ENCODE peak calls at places on chromosomes 7 and 10, in six cellular contexts. D is A549, F is IMR-90, X is endodermal cell, H is heart left ventricle, V is colonic mucosa. S is an unnamed sample.

GRCh38 chr7:127251458-127252379 is 1.0 kb downstream of the GRM8 start:
- DNase-seq in X (peak), V (peak), H (no peak), F (no peak), D (peak), S (no peak)

GRCh38 chr7:116777613-116778380 is 84.6 kb upstream of the CAPZA2 start:
- DNase-seq in X (no peak), V (no peak), H (no peak), F (peak), D (no peak), S (no peak)

GRCh38 chr10:6153845-6154244 is 48.9 kb upstream of the PFKFB3 start:
- DNase-seq in H (no peak), X (no peak), F (no peak), V (no peak), D (no peak), S (no peak)

GRCh38 chr10:102610499-102610898 is 33.8 kb upstream of the TRIM8 start:
- DNase-seq in X (no peak), D (no peak), F (no peak), V (no peak), H (peak), S (no peak)

GRCh38 chr10:16809074-16809718 is 8.0 kb downstream of the RSU1 start:
- DNase-seq in X (peak), D (no peak), V (peak), H (no peak), F (peak), S (no peak)

GRCh38 chr7:26705567-26705966 is 158.8 kb downstream of the SKAP2 start:
- DNase-seq in V (peak), H (no peak), X (no peak), D (peak), F (peak), S (no peak)

GRCh38 chr7:121744877-121745276 is 128.1 kb upstream of the PTPRZ1 start:
- DNase-seq in H (no peak), D (no peak), V (no peak), X (no peak), F (no peak), S (no peak)

GRCh38 chr10:306654-307185 is 171.5 kb downstream of the ZMYND11 start:
- DNase-seq in F (no peak), X (peak), H (no peak), D (no peak), V (no peak), S (no peak)

GRCh38 chr10:133592716-133593115 is 27.3 kb upstream of the SYCE1 start:
- DNase-seq in F (no peak), H (no peak), X (no peak), V (no peak), D (no peak), S (no peak)

GRCh38 chr7:129101746-129102145 is 42.8 kb upstream of the TSPAN33 start:
- DNase-seq in D (no peak), F (no peak), V (no peak), X (no peak), H (no peak), S (no peak)

GRCh38 chr7:74070619-74070920 is 13.0 kb upstream of the LIMK1 start:
- DNase-seq in H (peak), F (no peak), X (no peak), D (no peak), V (no peak), S (no peak)

GRCh38 chr7:132030161-132030568 is 473.7 kb upstream of the PODXL start:
- DNase-seq in H (peak), X (no peak), V (peak), F (no peak), D (no peak), S (no peak)

GRCh38 chr10:20898851-20899250 is 1.7 kb upstream of the NEBL start:
- DNase-seq in H (no peak), F (no peak), D (no peak), X (no peak), V (no peak), S (no peak)

GRCh38 chr7:103712991-103713778 is 267.2 kb upstream of the SLC26A5 start:
- DNase-seq in X (no peak), H (no peak), F (peak), V (no peak), D (no peak), S (no peak)

GRCh38 chr10:5557799-5558771 is 33.3 kb downstream of the CALML3 start:
- DNase-seq in V (no peak), F (no peak), X (peak), H (peak), D (no peak), S (peak)

GRCh38 chr10:95832216-95833037 is 75.3 kb upstream of the CC2D2B start:
- DNase-seq in H (no peak), D (no peak), F (no peak), X (no peak), V (no peak), S (no peak)

GRCh38 chr7:99219185-99219767 is 11.4 kb upstream of the KPNA7 start:
- DNase-seq in F (no peak), H (no peak), V (peak), D (no peak), X (no peak), S (no peak)

GRCh38 chr7:140317999-140318398 is 80.3 kb downstream of the SLC37A3 start:
- DNase-seq in F (no peak), V (no peak), D (no peak), H (no peak), X (no peak), S (no peak)

GRCh38 chr7:8214162-8214897 is 47.6 kb downstream of the ICA1 start:
- DNase-seq in F (peak), D (no peak), H (no peak), X (no peak), V (no peak), S (no peak)

GRCh38 chr10:21230219-21230618 is 295.3 kb downstream of the SKIDA1 start:
- DNase-seq in D (no peak), X (no peak), V (no peak), H (no peak), F (no peak), S (no peak)

GRCh38 chr7:155405399-155406318 is 52.3 kb upstream of the EN2 start:
- DNase-seq in X (peak), F (no peak), D (peak), H (no peak), V (no peak), S (no peak)

GRCh38 chr10:61895898-61896605 is 5.4 kb upstream of the ARID5B start:
- DNase-seq in F (no peak), X (no peak), H (no peak), D (no peak), V (no peak), S (no peak)

GRCh38 chr10:34869128-34869836 is 54.2 kb upstream of the PARD3 start:
- DNase-seq in V (no peak), F (no peak), X (no peak), H (no peak), D (no peak), S (no peak)

DNA sequence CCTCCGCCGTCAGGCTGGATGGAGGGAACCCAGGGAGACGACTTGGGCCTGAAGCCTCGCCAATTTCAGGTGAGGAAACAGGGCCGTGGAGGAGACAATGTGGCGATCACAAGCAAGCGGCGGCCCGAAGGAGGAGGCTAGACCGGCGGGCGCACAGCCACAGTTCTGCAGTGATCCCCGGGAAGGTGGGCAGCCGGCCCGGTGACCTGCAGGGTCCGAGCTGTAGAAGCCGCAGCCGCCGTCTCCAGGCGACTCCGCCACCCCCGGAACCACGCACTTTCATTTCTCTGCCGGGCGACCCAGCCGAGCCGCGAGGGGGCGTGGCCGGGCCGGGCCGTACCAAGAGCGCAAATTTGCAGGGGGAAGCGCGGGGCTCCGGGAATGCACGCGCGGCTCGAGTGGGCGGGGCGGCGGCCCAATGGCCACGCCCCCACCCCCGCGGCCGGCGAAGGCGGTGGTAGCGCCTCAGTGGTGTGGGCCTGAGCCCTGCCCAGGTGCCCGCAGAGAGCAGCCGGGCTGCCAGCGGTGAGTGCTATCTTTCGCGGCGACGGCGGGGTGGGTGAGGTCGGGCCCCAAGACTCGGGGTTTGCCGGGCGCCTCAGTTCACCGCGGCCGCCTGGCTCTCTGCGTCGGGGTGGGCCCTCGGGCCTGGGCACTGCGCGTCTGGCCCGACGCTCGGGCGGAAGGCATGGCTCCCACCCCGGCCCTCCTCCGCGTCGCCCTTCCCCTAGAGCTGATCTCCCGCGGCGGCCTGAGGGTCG is at the start of gene POR:
- DNase-seq in D (peak), F (peak), X (peak), H (peak), V (peak), S (peak)
- H3K27ac ChIP-seq in D (peak), F (peak), X (peak), H (peak), V (peak), S (peak)

DNA sequence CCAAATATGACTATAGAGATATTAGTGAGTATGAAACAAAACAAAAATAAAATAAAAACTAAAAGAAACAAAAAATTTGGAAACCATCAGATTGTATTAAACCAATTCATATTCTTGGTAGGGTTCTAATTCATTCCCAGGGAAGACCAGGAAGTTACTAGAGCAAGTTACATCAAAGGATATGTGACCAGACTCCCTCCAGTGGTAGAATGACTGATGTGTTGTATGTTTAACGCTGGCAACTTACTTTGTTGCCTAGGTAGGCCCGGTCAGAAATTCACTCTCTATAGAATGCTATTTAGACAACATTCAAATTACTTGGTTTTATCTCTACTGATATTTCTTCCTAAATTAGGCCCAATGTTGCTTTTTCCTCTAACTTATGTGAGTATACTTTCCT is 5.2 kb downstream of the PHYHIPL start:
- DNase-seq in D (peak), H (no peak), X (peak), F (peak), V (no peak), S (no peak)
- TF ChIP-seq CTCF in D (peak), H (peak), X (peak), F (peak), V (peak), S (no peak)

GRCh38 chr7:30973292-30973691 is 9.5 kb downstream of the GHRHR start:
- DNase-seq in X (no peak), F (no peak), D (no peak), H (no peak), V (peak), S (no peak)
- H3K4me3 ChIP-seq in X (no peak), F (no peak), D (no peak), H (no peak), V (no peak), S (no peak)

DNA sequence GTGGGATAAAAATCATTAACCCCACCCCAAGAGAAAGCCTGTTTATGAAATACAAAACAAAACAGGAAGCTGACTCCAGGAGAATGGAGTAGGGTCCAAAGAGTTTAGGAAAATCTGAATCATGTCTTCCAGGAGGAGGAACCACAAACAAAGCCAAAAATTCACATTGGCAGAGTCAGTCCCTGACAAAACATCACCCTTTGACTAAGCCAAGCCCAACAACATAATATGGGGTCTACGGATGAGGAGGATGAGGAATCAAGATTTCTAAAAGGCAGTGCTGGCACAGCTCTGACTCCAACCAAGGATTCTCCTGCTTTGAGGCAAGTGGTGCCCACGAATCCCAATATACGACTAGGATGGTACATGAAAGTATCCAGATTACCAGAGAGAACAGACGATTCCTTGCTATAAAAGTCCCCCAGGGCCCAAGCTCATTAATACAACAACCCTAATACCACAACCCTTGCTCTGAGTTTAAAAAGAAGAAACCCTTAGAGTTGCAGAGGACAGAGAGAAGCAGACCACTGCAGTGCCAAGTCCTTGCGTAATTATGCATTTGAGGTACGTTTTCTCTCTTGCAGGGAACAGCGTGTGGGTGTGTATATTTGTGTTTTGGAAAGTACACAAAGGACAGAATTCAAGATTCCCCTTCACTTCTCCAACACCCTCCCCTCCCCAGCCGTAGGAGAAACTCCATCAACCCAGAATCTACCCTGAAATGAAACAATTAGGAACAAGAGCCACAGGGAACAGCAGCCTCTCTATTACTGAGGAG is 23.5 kb downstream of the XPNPEP1 start:
- DNase-seq in H (no peak), D (no peak), F (peak), X (peak), V (no peak), S (no peak)
- H3K27ac ChIP-seq in H (peak), D (no peak), F (peak), X (no peak), V (peak), S (peak)

GRCh38 chr10:48976208-48976607 is 36.6 kb upstream of the LRRC18 start:
- DNase-seq in F (peak), D (peak), V (no peak), H (no peak), X (peak), S (no peak)
- TF ChIP-seq CTCF in F (peak), D (peak), V (no peak), H (peak), X (peak), S (no peak)

GRCh38 chr10:124085680-124086079 is 7.7 kb downstream of the CHST15 start:
- DNase-seq in V (no peak), X (no peak), F (no peak), D (no peak), H (no peak), S (no peak)

GRCh38 chr10:124083047-124083739 is 10.2 kb downstream of the CHST15 start:
- DNase-seq in D (no peak), F (no peak), H (no peak), V (no peak), X (no peak), S (no peak)

GRCh38 chr10:124084693-124085092 is 8.7 kb downstream of the CHST15 start:
- DNase-seq in D (no peak), F (no peak), X (no peak), H (no peak), V (no peak), S (no peak)

GRCh38 chr10:124082555-124082954 is 10.8 kb downstream of the CHST15 start:
- DNase-seq in D (no peak), H (no peak), V (no peak), X (no peak), F (no peak), S (no peak)

DNA sequence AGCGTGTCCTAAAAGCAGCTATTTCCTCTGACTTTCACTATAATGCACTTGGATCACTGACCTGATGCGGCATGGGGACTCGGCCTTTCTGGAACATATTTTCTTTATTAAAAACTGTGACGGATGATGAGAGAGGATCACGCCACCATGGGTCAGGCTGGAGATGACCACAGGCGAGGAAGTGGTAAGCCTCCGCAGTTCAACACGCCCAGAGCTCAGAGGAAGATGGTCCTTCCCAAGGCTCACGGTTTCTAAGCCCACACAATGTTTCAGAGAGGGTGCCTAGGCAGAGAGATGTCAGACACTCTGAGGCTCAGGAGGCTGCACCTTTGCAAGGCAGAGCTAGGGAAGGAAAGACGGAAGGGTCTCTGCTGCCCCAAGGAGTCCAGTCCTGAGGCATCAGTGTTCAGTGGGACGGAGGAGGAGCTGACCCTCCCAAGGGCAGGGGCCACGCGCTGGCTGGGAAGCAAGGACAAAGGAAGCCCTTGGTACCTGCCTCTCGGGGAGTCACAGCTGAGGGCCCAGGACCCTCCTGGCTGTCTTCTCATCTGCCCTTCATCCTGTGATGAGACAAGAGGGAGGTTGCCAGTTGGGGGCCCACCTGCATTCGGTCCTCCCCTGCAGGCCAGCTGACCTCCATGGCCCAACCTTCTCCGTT is 9.5 kb downstream of the CHST15 start:
- DNase-seq in X (no peak), H (no peak), F (no peak), V (no peak), D (no peak), S (no peak)
- H3K4me3 ChIP-seq in X (no peak), H (no peak), F (no peak), V (no peak), D (no peak), S (no peak)